ENCODE peak calls at places on chromosomes 13 and 19, in nine cellular contexts. M is CD8-positive, alpha-beta T cell; H is A673; P is heart left ventricle; K is fibroblast of pulmonary artery; X is choroid plexus epithelial cell; S is adrenal gland; E is foreskin keratinocyte; A is epithelial cell of esophagus. I is an unnamed sample.
A peak's percentile ranks its signal among the peaks of the same experiment; 100 is the strongest.

GRCh38 chr19:45717983-45718650 is 12.6 kb downstream of the FBXO46 start:
- DNase-seq in E (no peak), P (no peak), X (peak; percentile 42), A (no peak), K (no peak), H (no peak), M (no peak), S (peak; percentile 73), I (no peak)

GRCh38 chr19:13055213-13056051 is 47.2 kb downstream of the LYL1 start:
- DNase-seq in H (peak; percentile 29), E (no peak), M (no peak), P (peak; percentile 83), A (peak; percentile 29), X (peak; percentile 89), K (peak; percentile 95), S (peak; percentile 34), I (peak; percentile 47)

GRCh38 chr13:110073982-110074381 is 233.0 kb downstream of the COL4A1 start:
- DNase-seq in X (no peak), M (no peak), S (no peak), P (no peak), A (no peak), H (peak; percentile 12), K (no peak), E (no peak), I (no peak)

GRCh38 chr13:110610955-110611595 is 4.3 kb upstream of the NAXD start:
- DNase-seq in X (no peak), H (peak; percentile 22), S (no peak), M (no peak), E (peak; percentile 45), K (no peak), P (no peak), A (no peak), I (no peak)

GRCh38 chr19:45591004-45591637 is 6.5 kb upstream of the OPA3 start:
- DNase-seq in S (peak; percentile 62), A (peak; percentile 70), M (peak; percentile 14), K (no peak), X (peak; percentile 33), E (no peak), P (no peak), H (peak; percentile 54), I (peak; percentile 60)

GRCh38 chr13:52454459-52454824 is 836 bp upstream of the CKAP2 start:
- DNase-seq in A (peak; percentile 92), K (no peak), X (peak; percentile 17), S (no peak), M (no peak), P (no peak), H (no peak), E (peak; percentile 84), I (peak; percentile 60)

GRCh38 chr19:57099199-57099661 is 20.6 kb upstream of the USP29 start:
- DNase-seq in S (peak; percentile 70), H (peak; percentile 77), P (peak; percentile 46), E (peak; percentile 13), K (peak; percentile 30), X (peak; percentile 50), M (peak; percentile 19), A (peak; percentile 32), I (no peak)

GRCh38 chr13:103941506-103942148 is 875.4 kb upstream of the SLC10A2 start:
- DNase-seq in P (no peak), K (peak; percentile 24), X (peak; percentile 34), E (no peak), S (no peak), A (peak; percentile 17), H (no peak), M (no peak), I (no peak)

GRCh38 chr19:3725640-3726310 is 17.6 kb downstream of the TJP3 start:
- DNase-seq in K (no peak), H (peak; percentile 58), X (peak; percentile 19), M (no peak), P (no peak), E (no peak), A (peak; percentile 42), S (peak; percentile 29), I (peak; percentile 42)

GRCh38 chr13:114151565-114152284 is 19.3 kb upstream of the RASA3 start:
- DNase-seq in X (no peak), A (peak; percentile 94), H (peak; percentile 35), K (no peak), S (no peak), M (no peak), E (peak; percentile 41), P (no peak), I (peak; percentile 93)

GRCh38 chr13:48132961-48133360 is 38.1 kb upstream of the MED4 start:
- DNase-seq in K (no peak), X (no peak), A (no peak), E (no peak), S (no peak), M (no peak), H (no peak), P (no peak), I (no peak)

DNA sequence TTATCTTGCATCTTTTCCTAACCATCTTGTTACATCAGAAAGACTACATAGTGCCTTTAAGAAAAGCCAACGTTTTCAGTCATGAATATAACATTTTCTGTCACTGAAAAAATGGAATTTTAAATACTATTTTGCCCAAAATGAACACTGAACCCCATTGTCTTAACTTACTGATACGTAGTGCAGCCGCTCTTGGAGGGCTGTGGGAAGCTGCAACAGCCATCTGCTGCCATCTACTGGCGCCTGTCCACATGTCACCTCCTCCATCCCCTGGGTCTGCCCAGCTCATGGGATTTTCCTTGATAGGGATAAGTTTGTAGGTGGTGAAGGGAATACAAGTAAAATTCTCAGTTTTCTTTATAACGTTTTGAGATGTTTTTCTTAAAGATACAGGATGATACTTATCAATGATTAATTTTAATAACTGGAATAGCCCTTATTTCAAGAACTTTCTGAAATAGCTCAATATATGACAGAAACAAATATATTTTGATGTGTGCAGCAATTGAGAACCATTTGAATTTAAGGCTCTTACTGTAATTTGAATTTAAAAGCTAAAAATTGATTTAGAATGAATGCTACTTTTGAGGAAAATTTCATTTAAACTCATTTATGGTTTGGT is 73.7 kb downstream of the GGACT start:
- DNase-seq in X (peak; percentile 89), E (peak; percentile 37), K (peak; percentile 83), M (peak; percentile 66), A (peak; percentile 75), P (peak; percentile 76), H (peak; percentile 94), S (peak; percentile 80), I (peak; percentile 74)
- TF ChIP-seq CTCF in X (peak; percentile 100), E (peak; percentile 94), K (peak; percentile 99), M (peak; percentile 97), A (peak; percentile 99), P (peak; percentile 96), H (peak; percentile 98), S (peak; percentile 90), I (peak; percentile 95)

GRCh38 chr19:36245210-36246005 is 30.5 kb downstream of the ZNF146 start:
- DNase-seq in S (no peak), A (no peak), K (no peak), X (no peak), M (no peak), E (no peak), P (no peak), H (peak; percentile 35), I (no peak)
- TF ChIP-seq CTCF in S (no peak), A (no peak), K (no peak), X (no peak), M (no peak), E (no peak), P (no peak), H (no peak), I (no peak)

GRCh38 chr19:2302319-2303208 is 5.4 kb downstream of the LINGO3 start:
- DNase-seq in P (peak; percentile 52), X (peak; percentile 64), K (peak; percentile 54), M (no peak), H (no peak), A (no peak), E (no peak), S (peak; percentile 62), I (no peak)
- TF ChIP-seq CTCF in P (no peak), X (no peak), K (no peak), M (no peak), H (no peak), A (no peak), E (no peak), S (no peak), I (no peak)

DNA sequence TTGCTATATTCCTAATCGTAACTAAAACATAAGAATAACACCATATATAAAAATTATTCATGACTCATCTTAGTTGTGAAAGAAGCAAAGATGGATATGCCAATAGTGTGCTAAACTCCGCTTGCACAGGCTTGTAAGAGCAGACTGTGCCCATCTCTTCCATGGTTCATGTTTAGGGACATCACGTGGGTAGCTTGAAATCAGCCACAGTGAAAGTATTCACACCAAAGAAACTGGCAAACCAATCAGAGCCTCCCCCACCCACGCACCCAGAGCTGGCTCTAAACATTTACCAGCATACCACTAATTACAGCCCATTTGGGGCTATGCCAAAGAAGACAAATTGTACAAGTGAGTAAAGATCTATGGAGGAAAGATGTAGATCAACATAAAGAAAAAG is 147.5 kb downstream of the DIAPH3 start:
- DNase-seq in S (no peak), A (peak; percentile 81), X (no peak), H (peak; percentile 44), E (peak; percentile 56), P (no peak), K (no peak), M (no peak), I (peak; percentile 88)
- TF ChIP-seq CTCF in S (no peak), A (no peak), X (no peak), H (no peak), E (no peak), P (no peak), K (no peak), M (no peak), I (no peak)

DNA sequence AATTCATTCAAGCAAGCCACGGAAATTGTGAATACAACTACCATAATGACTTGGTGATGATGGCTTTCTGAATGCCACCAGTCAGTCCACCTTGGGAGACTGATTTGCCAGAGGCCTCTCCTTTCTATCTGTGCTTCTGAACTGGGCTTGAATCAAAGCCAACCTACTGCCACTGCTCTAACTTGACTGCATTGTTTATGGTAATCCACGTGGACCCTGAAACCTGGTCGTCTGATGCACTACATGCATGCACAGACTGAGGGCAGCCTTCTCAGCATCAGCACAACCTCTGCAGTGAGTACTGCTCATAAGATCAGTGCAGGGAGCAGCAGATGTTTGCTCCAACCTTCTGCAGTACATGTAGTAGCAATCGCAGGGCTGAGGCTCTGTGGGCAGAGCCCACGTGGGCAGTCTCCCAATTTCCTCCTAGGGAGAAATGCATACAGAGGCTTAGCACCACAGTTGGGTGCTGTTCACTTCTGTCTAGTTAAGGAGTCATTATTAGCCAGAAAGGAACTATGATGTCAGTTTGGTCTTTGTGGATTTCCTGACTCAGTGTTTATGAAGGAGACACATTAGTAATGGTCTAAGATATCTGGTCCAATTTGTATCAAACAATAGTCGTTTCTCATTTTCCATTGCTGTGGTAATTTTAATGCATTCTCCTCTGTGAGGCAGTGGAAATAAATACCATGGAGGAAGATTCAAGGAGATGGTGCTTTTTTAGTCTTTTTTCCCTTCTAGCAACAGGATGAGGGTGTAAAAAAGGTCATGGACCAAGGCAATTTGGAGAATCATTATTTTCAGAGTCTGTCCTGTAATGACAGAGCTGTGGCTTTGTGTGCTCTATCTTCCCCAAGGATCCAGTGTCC is 82.5 kb downstream of the AKAP11 start:
- DNase-seq in P (no peak), X (peak; percentile 98), H (peak; percentile 90), M (no peak), S (no peak), K (peak; percentile 73), A (peak; percentile 66), E (peak; percentile 66), I (no peak)
- TF ChIP-seq CTCF in P (no peak), X (peak; percentile 75), H (peak; percentile 33), M (peak; percentile 13), S (no peak), K (peak; percentile 34), A (no peak), E (no peak), I (no peak)

I was measured in MCF 10A.